ENCODE peak calls at places on chromosomes 16 and 17, in seven cellular contexts. J, G, L, H, Y, O and A are unnamed samples.

GRCh38 chr17:56436142-56436541 is 157.4 kb upstream of the NOG start:
- DNase-seq in L (no peak), J (no peak), G (no peak), O (no peak), H (no peak), Y (no peak), A (no peak)

GRCh38 chr16:52561910-52562741 is 15.2 kb upstream of the TOX3 start:
- DNase-seq in G (no peak), L (no peak), Y (no peak), O (no peak), J (no peak), H (no peak), A (no peak)

GRCh38 chr17:75604034-75604695 is 16.6 kb downstream of the MYO15B start:
- DNase-seq in Y (no peak), L (no peak), O (no peak), G (no peak), H (no peak), J (no peak), A (no peak)

GRCh38 chr17:29825604-29826003 is 104.4 kb downstream of the SSH2 start:
- DNase-seq in G (no peak), J (no peak), H (no peak), O (no peak), L (no peak), Y (no peak), A (no peak)

GRCh38 chr16:7369181-7369580 is 36.5 kb downstream of the RBFOX1 start:
- DNase-seq in J (no peak), L (no peak), O (no peak), G (no peak), H (no peak), Y (no peak), A (no peak)

GRCh38 chr16:11089504-11090124 is 145.2 kb downstream of the CLEC16A start:
- DNase-seq in J (no peak), G (no peak), Y (no peak), O (peak; percentile 77), L (no peak), H (peak; percentile 62), A (peak; percentile 50)

GRCh38 chr16:20401475-20402016 is 3.0 kb downstream of the PDILT start:
- DNase-seq in J (no peak), G (no peak), Y (no peak), H (no peak), L (no peak), O (no peak), A (no peak)

GRCh38 chr16:85152414-85153030 is 40.2 kb upstream of the CIBAR2 start:
- DNase-seq in Y (no peak), H (no peak), G (no peak), J (no peak), O (no peak), L (no peak), A (no peak)

GRCh38 chr16:1938316-1938715 is 4.7 kb downstream of the MSRB1 start:
- DNase-seq in H (no peak), Y (no peak), L (no peak), O (no peak), J (no peak), G (no peak), A (no peak)

GRCh38 chr16:3431779-3432219 is 11.5 kb downstream of the ZNF597 start:
- DNase-seq in O (no peak), Y (no peak), G (no peak), J (peak; percentile 43), L (peak; percentile 3), H (peak; percentile 54), A (peak; percentile 23)